ENCODE peak calls at places on chromosomes 2 and 18, in four cellular contexts. U is keratinocyte, O is SK-N-SH, K is RWPE2. V is an unnamed sample. For H3K4me1, the result is how much of the 10 kb centered on the place peaks cover.

GRCh38 chr18:79445221-79445620 is 49.5 kb downstream of the NFATC1 start:
- DNase-seq in O (no peak), K (no peak), U (no peak), V (no peak)

GRCh38 chr18:64254399-64255093 is 105.7 kb upstream of the LINC00305 start:
- DNase-seq in O (no peak), K (no peak), U (no peak), V (no peak)

GRCh38 chr2:168705534-168706470 is 96.6 kb upstream of the NOSTRIN start:
- DNase-seq in U (no peak), O (no peak), K (no peak), V (no peak)

GRCh38 chr2:89784960-89785359 is 1093.5 kb downstream of the RPIA start:
- DNase-seq in U (no peak), O (no peak), K (no peak), V (no peak)

GRCh38 chr2:242020196-242021004 is 150.9 kb downstream of the RTP5 start:
- DNase-seq in U (no peak), K (peak), O (no peak), V (no peak)

GRCh38 chr2:151904807-151905206 is 76.6 kb upstream of the ARL5A start:
- DNase-seq in O (no peak), U (no peak), K (no peak), V (no peak)

GRCh38 chr2:100274566-100275199 is 47.6 kb downstream of the LONRF2 start:
- DNase-seq in U (no peak), O (no peak), K (no peak), V (no peak)

GRCh38 chr2:191376981-191377629 is 131.9 kb downstream of the MYO1B start:
- DNase-seq in K (peak), U (peak), O (no peak), V (peak)

GRCh38 chr2:100893753-100894530 is 74.0 kb downstream of the NPAS2 start:
- DNase-seq in O (no peak), U (no peak), K (no peak), V (peak)

GRCh38 chr18:12283666-12284065 is 24.4 kb upstream of the TUBB6 start:
- DNase-seq in U (no peak), K (no peak), O (peak), V (no peak)

GRCh38 chr2:63772061-63772460 is 69.6 kb upstream of the UGP2 start:
- DNase-seq in U (no peak), O (no peak), K (no peak), V (no peak)

GRCh38 chr2:26035110-26035728 is 1.3 kb downstream of the RAB10 start:
- DNase-seq in K (no peak), U (no peak), O (peak), V (no peak)

GRCh38 chr2:111049792-111050640 is 70.7 kb upstream of the BCL2L11 start:
- DNase-seq in O (no peak), U (no peak), K (no peak), V (no peak)

GRCh38 chr18:33987206-33987605 is 237.5 kb downstream of the NOL4 start:
- DNase-seq in K (no peak), O (no peak), U (no peak), V (no peak)

GRCh38 chr2:102065675-102066252 is 74.0 kb downstream of the IL1R2 start:
- DNase-seq in U (no peak), K (peak), O (no peak), V (peak)

GRCh38 chr18:59848002-59848401 is 51.8 kb upstream of the PMAIP1 start:
- DNase-seq in U (no peak), K (no peak), O (no peak), V (no peak)

GRCh38 chr2:95383635-95384027 is 18.9 kb upstream of the FAHD2A start:
- DNase-seq in O (no peak), K (peak), U (no peak), V (no peak)

GRCh38 chr18:79852561-79853302 is 55.0 kb downstream of the KCNG2 start:
- DNase-seq in O (no peak), K (no peak), U (no peak), V (no peak)

DNA sequence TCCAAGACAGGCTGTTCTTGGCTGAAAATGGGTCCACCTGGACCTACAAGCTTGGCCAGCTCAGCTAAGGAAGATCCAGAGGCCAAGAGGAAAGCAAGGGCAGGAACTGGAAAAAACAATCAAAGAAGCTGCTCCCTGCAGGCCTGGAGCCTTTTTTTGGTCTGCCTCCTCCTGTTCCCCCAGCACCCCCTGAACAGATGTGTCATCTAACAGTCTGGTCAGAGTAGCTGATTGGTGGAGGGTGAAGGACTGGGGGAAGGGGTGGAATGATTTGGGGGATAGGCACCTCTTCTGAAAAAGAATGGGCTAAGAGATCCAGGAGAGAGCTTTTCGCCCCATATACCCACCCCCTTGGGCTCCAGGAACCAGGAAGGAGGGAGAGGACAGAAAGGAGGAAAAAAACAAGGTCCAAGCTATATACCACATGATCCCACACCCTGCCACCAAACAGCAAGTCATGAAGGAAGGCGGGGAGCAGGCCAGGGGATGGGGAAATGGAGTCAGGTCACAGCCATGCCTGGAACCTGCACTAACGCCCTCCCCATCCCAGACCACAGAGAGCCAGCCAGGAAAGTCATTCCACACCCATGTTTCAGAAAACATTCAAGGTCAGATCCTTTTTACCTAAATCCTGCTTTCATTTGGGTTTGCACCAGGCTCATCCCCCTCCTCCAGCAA is 2.0 kb downstream of the RAB11FIP5 start:
- DNase-seq in U (no peak), O (no peak), K (no peak), V (no peak)
- H3K4me1 ChIP-seq in U (under half), O (half or more), K (under half), V (under half)

GRCh38 chr18:77061291-77061945 is 71.2 kb downstream of the MBP start:
- DNase-seq in K (no peak), O (no peak), U (no peak), V (no peak)
- H3K4me1 ChIP-seq in K (under half), O (under half), U (half or more), V (half or more)

GRCh38 chr2:84965827-84966226 is 5.1 kb upstream of the KCMF1 start:
- DNase-seq in U (no peak), O (no peak), K (no peak), V (no peak)

GRCh38 chr2:84971799-84972790 is 1.1 kb downstream of the KCMF1 start:
- DNase-seq in O (peak), U (no peak), K (no peak), V (no peak)

GRCh38 chr2:84969511-84970265 is 1.3 kb upstream of the KCMF1 start:
- DNase-seq in K (no peak), U (no peak), O (peak), V (no peak)

GRCh38 chr2:84970266-84970955 is 550 bp upstream of the KCMF1 start:
- DNase-seq in U (no peak), K (peak), O (peak), V (peak)

GRCh38 chr2:84970956-84971798 is at the start of gene KCMF1:
- DNase-seq in K (peak), O (peak), U (no peak), V (peak)
- H3K4me1 ChIP-seq in K (under half), O (under half), U (under half), V (under half)

DNA sequence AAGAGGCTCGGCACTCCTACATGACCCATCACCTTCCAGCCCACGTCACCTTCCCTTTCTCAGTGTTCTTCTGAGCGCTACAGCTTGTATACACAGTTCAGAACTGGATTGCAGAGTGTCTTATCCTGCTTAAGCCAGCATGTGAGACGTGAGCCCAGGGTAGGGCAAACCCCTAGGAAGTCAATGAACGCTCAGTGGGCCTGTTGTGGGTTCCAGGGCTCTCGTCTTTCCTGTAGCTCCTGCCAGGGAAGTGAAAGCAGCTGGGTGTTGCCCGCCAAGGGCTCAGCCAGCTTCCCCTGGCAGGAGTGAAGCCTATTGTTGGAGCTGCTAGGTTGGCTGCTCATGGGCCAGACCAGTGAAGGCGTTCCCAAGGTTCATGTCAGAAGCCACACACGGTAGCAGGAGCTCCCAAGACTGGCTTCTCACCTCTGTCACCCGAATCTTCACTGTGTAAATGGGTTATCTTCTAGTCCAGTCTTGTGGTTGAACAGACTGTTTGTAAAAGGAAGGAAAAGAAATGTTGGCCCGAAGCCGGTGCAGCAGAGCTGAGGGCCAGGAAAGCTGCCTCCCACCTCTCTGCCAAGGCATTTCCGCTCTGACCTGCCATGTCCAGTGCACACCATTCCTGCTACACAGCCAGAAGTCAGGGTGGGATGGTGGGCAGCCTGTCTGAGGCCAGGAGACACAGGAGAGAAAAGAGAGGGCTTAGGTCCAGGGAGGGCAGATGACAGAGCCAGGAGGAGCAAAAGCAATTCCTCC is 69.6 kb upstream of the RMDN2 start:
- DNase-seq in U (no peak), O (no peak), K (no peak), V (no peak)
- H3K4me1 ChIP-seq in U (under half), O (half or more), K (under half), V (under half)

DNA sequence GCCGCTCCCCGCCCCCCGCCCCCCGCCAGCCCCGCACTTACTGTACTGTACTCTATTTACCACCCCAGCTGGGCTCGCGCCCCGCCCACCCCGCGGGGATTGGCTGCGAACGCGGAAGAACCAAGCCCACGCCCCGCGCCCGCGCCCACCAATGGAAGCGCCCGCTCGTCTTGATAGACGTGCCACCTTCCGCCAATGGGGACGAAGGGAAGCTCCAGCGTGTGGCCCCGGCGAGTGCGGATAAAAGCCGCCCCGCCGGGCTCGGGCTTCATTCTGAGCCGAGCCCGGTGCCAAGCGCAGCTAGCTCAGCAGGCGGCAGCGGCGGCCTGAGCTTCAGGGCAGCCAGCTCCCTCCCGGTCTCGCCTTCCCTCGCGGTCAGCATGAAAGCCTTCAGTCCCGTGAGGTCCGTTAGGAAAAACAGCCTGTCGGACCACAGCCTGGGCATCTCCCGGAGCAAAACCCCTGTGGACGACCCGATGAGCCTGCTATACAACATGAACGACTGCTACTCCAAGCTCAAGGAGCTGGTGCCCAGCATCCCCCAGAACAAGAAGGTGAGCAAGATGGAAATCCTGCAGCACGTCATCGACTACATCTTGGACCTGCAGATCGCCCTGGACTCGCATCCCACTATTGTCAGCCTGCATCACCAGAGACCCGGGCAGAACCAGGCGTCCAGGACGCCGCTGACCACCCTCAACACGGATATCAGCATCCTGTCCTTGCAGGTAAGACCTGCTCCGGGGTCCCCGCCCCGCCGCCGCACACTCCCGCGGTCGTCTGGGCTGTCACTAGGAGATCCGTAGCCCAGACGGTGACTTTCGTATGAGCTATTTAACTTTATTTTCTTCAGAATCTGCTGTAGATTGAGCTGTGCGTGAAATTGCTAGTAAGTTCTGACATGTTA is at the start of gene ID2:
- DNase-seq in U (peak), K (peak), O (peak), V (peak)
- H3K4me1 ChIP-seq in U (under half), K (under half), O (under half), V (under half)

GRCh38 chr2:27795868-27796277 is 24.4 kb downstream of the MRPL33 start:
- DNase-seq in O (no peak), K (no peak), U (no peak), V (no peak)
- H3K4me1 ChIP-seq in O (under half), K (under half), U (under half), V (under half)

V was measured in PC-9.